ENCODE peak calls at places on chromosome 12, in ten cellular contexts. A is mammary epithelial cell, B is PC-3, T is astrocyte, M is HCT116, G is H1, Z is GM23248, D is HepG2, L is A673, I is MM.1S. N is an unnamed sample.

GRCh38 chr12:22539055-22539454 is 5.3 kb downstream of the C2CD5 start:
- DNase-seq in Z (no peak), B (no peak), L (no peak), G (no peak), A (no peak), T (no peak), M (no peak), D (no peak), I (no peak), N (no peak)

GRCh38 chr12:120625557-120626419 is 14.6 kb upstream of the CABP1 start:
- DNase-seq in A (no peak), Z (no peak), M (peak; percentile 54), L (peak; percentile 24), T (no peak), D (no peak), G (peak; percentile 51), B (no peak), I (peak; percentile 62), N (no peak)

GRCh38 chr12:47237751-47238211 is 158.0 kb upstream of the AMIGO2 start:
- DNase-seq in Z (peak; percentile 16), M (no peak), A (no peak), D (no peak), T (peak; percentile 16), G (no peak), L (no peak), B (no peak), I (no peak), N (no peak)

GRCh38 chr12:30257614-30258013 is 438.1 kb downstream of the IPO8 start:
- DNase-seq in D (no peak), I (no peak), B (no peak), T (no peak), G (no peak), L (no peak), A (no peak), Z (no peak), M (no peak), N (no peak)

GRCh38 chr12:50509009-50509663 is 4.4 kb downstream of the DIP2B start:
- DNase-seq in G (no peak), T (no peak), B (peak; percentile 62), M (no peak), D (peak; percentile 61), Z (no peak), A (no peak), I (no peak), L (no peak), N (no peak)

GRCh38 chr12:65810036-65810435 is 14.2 kb upstream of the HMGA2 start:
- DNase-seq in Z (peak; percentile 80), M (no peak), T (no peak), D (no peak), B (no peak), L (no peak), I (no peak), A (no peak), G (no peak), N (no peak)

GRCh38 chr12:131098178-131098981 is 144.7 kb downstream of the ADGRD1 start:
- DNase-seq in A (no peak), Z (no peak), I (no peak), L (no peak), M (no peak), G (no peak), T (no peak), D (no peak), B (no peak), N (no peak)

GRCh38 chr12:89227774-89228173 is 124.5 kb downstream of the DUSP6 start:
- DNase-seq in A (no peak), D (no peak), T (no peak), B (no peak), L (no peak), G (no peak), I (no peak), Z (no peak), M (no peak), N (no peak)

GRCh38 chr12:65306603-65307501 is 28.4 kb downstream of the MSRB3 start:
- DNase-seq in L (peak; percentile 88), D (peak; percentile 37), T (peak; percentile 51), I (peak; percentile 52), G (no peak), B (peak; percentile 83), A (peak; percentile 76), M (peak; percentile 91), Z (peak; percentile 69), N (peak; percentile 32)

GRCh38 chr12:92899388-92900001 is 29.6 kb downstream of the EEA1 start:
- DNase-seq in A (peak; percentile 95), T (peak; percentile 99), I (no peak), B (peak; percentile 98), Z (peak; percentile 98), M (peak; percentile 88), L (peak; percentile 84), G (peak; percentile 21), D (peak; percentile 85), N (peak; percentile 90)

DNA sequence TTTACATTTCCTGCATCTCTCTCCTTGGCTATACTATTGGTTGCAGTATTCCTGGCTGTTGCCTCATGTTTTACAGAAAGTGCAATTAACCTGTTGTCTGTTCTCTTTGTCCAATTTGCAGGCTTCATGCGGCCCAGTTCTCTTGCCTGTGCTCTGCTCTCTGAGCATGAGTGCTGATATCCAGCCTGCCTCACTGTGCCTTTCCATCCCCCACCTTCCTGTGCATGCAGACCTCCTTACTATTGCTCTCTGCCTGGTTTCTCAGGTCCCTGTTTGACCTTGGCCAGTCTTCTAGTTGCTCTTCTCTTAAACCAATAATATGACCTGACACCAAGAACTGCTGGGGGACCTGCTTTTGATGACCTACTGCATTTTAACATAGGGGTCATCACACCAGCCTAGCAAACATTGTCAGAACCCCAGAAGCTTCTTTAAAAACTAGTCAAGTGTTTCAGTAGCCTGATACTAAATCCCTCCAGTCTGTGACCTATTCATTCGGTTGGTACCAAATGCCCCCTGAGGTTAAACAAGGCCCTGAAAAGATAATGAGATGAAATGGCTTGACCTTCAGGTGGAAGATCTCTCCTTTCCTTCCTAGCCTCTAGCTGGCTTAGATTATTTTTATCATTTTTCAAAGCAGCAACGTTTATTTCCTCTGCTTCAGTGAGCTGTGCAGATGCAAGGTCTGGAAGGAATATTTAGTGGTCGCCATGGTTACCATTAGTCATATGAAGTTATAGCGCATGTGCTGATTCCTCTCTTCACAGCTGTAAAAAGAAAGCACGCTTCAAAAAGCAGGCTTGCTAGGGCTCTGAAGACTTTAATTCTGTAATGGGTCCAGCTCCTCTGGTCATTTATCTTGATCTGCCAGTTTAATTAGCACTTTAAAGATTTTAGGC is 216.5 kb downstream of the PHLDA1 start:
- DNase-seq in M (no peak), I (no peak), A (peak; percentile 66), D (no peak), T (peak; percentile 97), B (peak; percentile 71), Z (peak; percentile 96), G (no peak), L (peak; percentile 73), N (peak; percentile 18)
- H3K27ac ChIP-seq in M (peak overlapping the region; percentile 100), I (no peak overlapping the region), A (peak overlapping the region; percentile 60), D (no peak overlapping the region), T (peak overlapping the region; percentile 69), B (peak overlapping the region; percentile 39), Z (peak overlapping the region; percentile 61), G (no peak overlapping the region), L (no peak overlapping the region), N (no peak overlapping the region)

GRCh38 chr12:105740970-105741725 is 397.6 kb downstream of the NUAK1 start:
- DNase-seq in M (no peak), Z (peak; percentile 83), D (no peak), A (no peak), T (no peak), G (no peak), I (no peak), L (peak; percentile 49), B (peak; percentile 42), N (no peak)

GRCh38 chr12:105742567-105742874 is 396.2 kb downstream of the NUAK1 start:
- DNase-seq in B (no peak), M (no peak), Z (peak; percentile 30), D (no peak), I (no peak), A (no peak), L (no peak), T (no peak), G (no peak), N (no peak)

GRCh38 chr12:105740337-105740736 is 398.4 kb downstream of the NUAK1 start:
- DNase-seq in T (no peak), G (no peak), A (no peak), B (no peak), Z (no peak), M (no peak), I (no peak), L (peak; percentile 2), D (no peak), N (no peak)

GRCh38 chr12:105744659-105745058 is 394.1 kb downstream of the NUAK1 start:
- DNase-seq in A (no peak), T (no peak), D (no peak), B (no peak), M (no peak), G (no peak), Z (no peak), I (no peak), L (no peak), N (no peak)

GRCh38 chr12:105741786-105742566 is 396.8 kb downstream of the NUAK1 start:
- DNase-seq in G (no peak), M (no peak), D (no peak), A (peak; percentile 77), Z (peak; percentile 99), L (peak; percentile 12), I (no peak), T (peak; percentile 90), B (peak; percentile 64), N (no peak)
- TF ChIP-seq EZH2 in G (no peak), M (no peak), D (no peak), A (no peak), Z (no peak), L (no peak), I (no peak), T (no peak), B (no peak), N (no peak)

DNA sequence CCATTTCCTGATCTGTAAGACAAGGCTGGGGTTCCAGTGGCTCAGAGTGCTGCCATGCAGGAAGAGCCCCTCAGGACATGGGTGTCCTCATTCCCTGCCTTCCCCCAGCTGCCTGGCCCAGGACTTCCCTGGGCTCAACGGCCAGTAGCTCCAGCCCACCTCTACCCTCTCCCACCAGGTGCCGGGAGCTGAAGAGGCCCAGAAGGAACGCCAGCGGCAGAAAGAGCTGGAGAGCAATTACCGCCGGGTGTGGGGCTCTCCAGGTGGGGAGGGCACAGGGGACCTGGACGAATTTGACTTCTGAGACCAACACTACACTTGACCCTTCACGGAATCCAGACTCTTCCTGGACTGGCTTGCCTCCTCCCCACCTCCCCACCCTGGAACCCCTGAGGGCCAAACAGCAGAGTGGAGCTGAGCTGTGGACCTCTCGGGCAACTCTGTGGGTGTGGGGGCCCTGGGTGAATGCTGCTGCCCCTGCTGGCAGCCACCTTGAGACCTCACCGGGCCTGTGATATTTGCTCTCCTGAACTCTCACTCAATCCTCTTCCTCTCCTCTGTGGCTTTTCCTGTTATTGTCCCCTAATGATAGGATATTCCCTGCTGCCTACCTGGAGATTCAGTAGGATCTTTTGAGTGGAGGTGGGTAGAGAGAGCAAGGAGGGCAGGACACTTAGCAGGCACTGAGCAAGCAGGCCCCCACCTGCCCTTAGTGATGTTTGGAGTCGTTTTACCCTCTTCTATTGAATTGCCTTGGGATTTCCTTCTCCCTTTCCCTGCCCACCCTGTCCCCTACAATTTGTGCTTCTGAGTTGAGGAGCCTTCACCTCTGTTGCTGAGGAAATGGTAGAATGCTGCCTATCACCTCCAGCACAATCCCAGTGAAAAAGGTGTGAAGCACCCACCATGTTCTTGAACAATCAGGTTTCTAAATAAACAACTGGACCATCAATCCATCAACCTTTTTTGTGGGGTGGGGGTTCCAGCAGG is 17.6 kb downstream of the AGAP2 start:
- DNase-seq in T (no peak), Z (no peak), I (no peak), M (no peak), L (no peak), A (no peak), G (no peak), D (no peak), B (no peak), N (no peak)
- H3K27ac ChIP-seq in T (no peak overlapping the region), Z (no peak overlapping the region), I (no peak overlapping the region), M (no peak overlapping the region), L (no peak overlapping the region), A (no peak overlapping the region), G (no peak overlapping the region), D (no peak overlapping the region), B (no peak overlapping the region), N (no peak overlapping the region)

GRCh38 chr12:2794736-2795289 is at the start of gene FKBP4:
- DNase-seq in L (peak; percentile 88), D (peak; percentile 55), I (peak; percentile 95), M (peak; percentile 47), G (peak; percentile 63), A (peak; percentile 84), B (peak; percentile 84), Z (peak; percentile 97), T (peak; percentile 69), N (peak; percentile 62)
- TF ChIP-seq EZH2 in L (no peak), D (no peak), I (no peak), M (no peak), G (no peak), A (no peak), B (no peak), Z (no peak), T (no peak), N (no peak)